ENCODE peak calls at places on chromosomes 11 and 22, in six cellular contexts. One of them, this sample, is unnamed.
A peak's percentile ranks its signal among the peaks of the same experiment; 100 is the strongest.

GRCh38 chr22:49009359-49010063 is 818.2 kb downstream of the BRD1 start:
- DNase-seq in left ventricle myocardium inferior: no peak
- DNase-seq in fibroblast of lung: no peak
- DNase-seq in tibial artery: peak; percentile 8
- DNase-seq in sigmoid colon: no peak
- DNase-seq in CD8-positive, alpha-beta T cell: no peak
- DNase-seq in this sample: peak; percentile 3

GRCh38 chr11:45182902-45183301 is 36.5 kb downstream of the PRDM11 start:
- DNase-seq in fibroblast of lung: no peak
- DNase-seq in tibial artery: no peak
- DNase-seq in sigmoid colon: peak; percentile 65
- DNase-seq in CD8-positive, alpha-beta T cell: peak; percentile 16
- DNase-seq in left ventricle myocardium inferior: no peak
- DNase-seq in this sample: peak; percentile 38

GRCh38 chr11:76329084-76329648 is 51.8 kb downstream of the THAP12 start:
- DNase-seq in sigmoid colon: no peak
- DNase-seq in CD8-positive, alpha-beta T cell: no peak
- DNase-seq in tibial artery: no peak
- DNase-seq in fibroblast of lung: peak; percentile 50
- DNase-seq in left ventricle myocardium inferior: no peak
- DNase-seq in this sample: no peak

GRCh38 chr22:39298194-39298987 is 21.0 kb downstream of the RPL3 start:
- DNase-seq in sigmoid colon: no peak
- DNase-seq in CD8-positive, alpha-beta T cell: no peak
- DNase-seq in tibial artery: no peak
- DNase-seq in left ventricle myocardium inferior: no peak
- DNase-seq in fibroblast of lung: no peak
- DNase-seq in this sample: no peak

GRCh38 chr22:28498044-28498443 is 181.6 kb downstream of the TTC28 start:
- DNase-seq in tibial artery: no peak
- DNase-seq in fibroblast of lung: no peak
- DNase-seq in CD8-positive, alpha-beta T cell: no peak
- DNase-seq in left ventricle myocardium inferior: no peak
- DNase-seq in sigmoid colon: no peak
- DNase-seq in this sample: no peak

GRCh38 chr22:31719850-31720471 is 30.0 kb downstream of the PRR14L start:
- DNase-seq in tibial artery: no peak
- DNase-seq in fibroblast of lung: no peak
- DNase-seq in sigmoid colon: no peak
- DNase-seq in left ventricle myocardium inferior: no peak
- DNase-seq in CD8-positive, alpha-beta T cell: no peak
- DNase-seq in this sample: no peak

GRCh38 chr11:115699733-115700132 is 195.5 kb upstream of the CADM1 start:
- DNase-seq in CD8-positive, alpha-beta T cell: no peak
- DNase-seq in tibial artery: peak; percentile 31
- DNase-seq in left ventricle myocardium inferior: no peak
- DNase-seq in sigmoid colon: peak; percentile 82
- DNase-seq in fibroblast of lung: peak; percentile 99
- DNase-seq in this sample: no peak

GRCh38 chr22:46110215-46110614 is 40.1 kb upstream of the PPARA start:
- DNase-seq in sigmoid colon: peak; percentile 82
- DNase-seq in tibial artery: no peak
- DNase-seq in fibroblast of lung: peak; percentile 62
- DNase-seq in left ventricle myocardium inferior: no peak
- DNase-seq in CD8-positive, alpha-beta T cell: no peak
- DNase-seq in this sample: no peak

GRCh38 chr11:7353100-7353499 is 101.4 kb downstream of the SYT9 start:
- DNase-seq in fibroblast of lung: no peak
- DNase-seq in sigmoid colon: no peak
- DNase-seq in left ventricle myocardium inferior: no peak
- DNase-seq in CD8-positive, alpha-beta T cell: no peak
- DNase-seq in tibial artery: no peak
- DNase-seq in this sample: peak; percentile 34

GRCh38 chr11:80293293-80293692 is 852.5 kb upstream of the TENM4 start:
- DNase-seq in CD8-positive, alpha-beta T cell: no peak
- DNase-seq in tibial artery: no peak
- DNase-seq in sigmoid colon: no peak
- DNase-seq in fibroblast of lung: no peak
- DNase-seq in left ventricle myocardium inferior: no peak
- DNase-seq in this sample: no peak

GRCh38 chr11:1151366-1152315 is 6.1 kb upstream of the MUC5AC start:
- DNase-seq in sigmoid colon: no peak
- DNase-seq in CD8-positive, alpha-beta T cell: peak; percentile 2
- DNase-seq in tibial artery: no peak
- DNase-seq in fibroblast of lung: no peak
- DNase-seq in left ventricle myocardium inferior: no peak
- DNase-seq in this sample: peak; percentile 10

GRCh38 chr11:100719362-100719761 is 32.3 kb downstream of the ARHGAP42 start:
- DNase-seq in CD8-positive, alpha-beta T cell: no peak
- DNase-seq in left ventricle myocardium inferior: no peak
- DNase-seq in fibroblast of lung: peak; percentile 54
- DNase-seq in tibial artery: no peak
- DNase-seq in sigmoid colon: no peak
- DNase-seq in this sample: peak; percentile 33

GRCh38 chr22:45208993-45209838 is 31.5 kb downstream of the KIAA0930 start:
- DNase-seq in sigmoid colon: peak; percentile 68
- DNase-seq in fibroblast of lung: peak; percentile 86
- DNase-seq in left ventricle myocardium inferior: no peak
- DNase-seq in CD8-positive, alpha-beta T cell: peak; percentile 39
- DNase-seq in tibial artery: peak; percentile 61
- DNase-seq in this sample: no peak

GRCh38 chr22:41687901-41688364 is 734 bp downstream of the SNU13 start:
- DNase-seq in tibial artery: peak; percentile 30
- DNase-seq in CD8-positive, alpha-beta T cell: peak; percentile 21
- DNase-seq in fibroblast of lung: peak; percentile 22
- DNase-seq in left ventricle myocardium inferior: no peak
- DNase-seq in sigmoid colon: no peak
- DNase-seq in this sample: peak; percentile 42

GRCh38 chr11:99568808-99569207 is 548.1 kb downstream of the CNTN5 start:
- DNase-seq in left ventricle myocardium inferior: no peak
- DNase-seq in fibroblast of lung: no peak
- DNase-seq in CD8-positive, alpha-beta T cell: no peak
- DNase-seq in sigmoid colon: no peak
- DNase-seq in tibial artery: no peak
- DNase-seq in this sample: no peak

GRCh38 chr11:44846852-44847251 is 103.8 kb downstream of the TP53I11 start:
- DNase-seq in sigmoid colon: no peak
- DNase-seq in tibial artery: no peak
- DNase-seq in CD8-positive, alpha-beta T cell: no peak
- DNase-seq in left ventricle myocardium inferior: no peak
- DNase-seq in fibroblast of lung: no peak
- DNase-seq in this sample: no peak

GRCh38 chr11:119694334-119694733 is 34.7 kb downstream of the NECTIN1 start:
- DNase-seq in tibial artery: no peak
- DNase-seq in fibroblast of lung: peak; percentile 43
- DNase-seq in CD8-positive, alpha-beta T cell: no peak
- DNase-seq in sigmoid colon: no peak
- DNase-seq in left ventricle myocardium inferior: no peak
- DNase-seq in this sample: no peak

GRCh38 chr11:73281796-73282660 is 9.9 kb downstream of the P2RY6 start:
- DNase-seq in sigmoid colon: no peak
- DNase-seq in left ventricle myocardium inferior: no peak
- DNase-seq in CD8-positive, alpha-beta T cell: no peak
- DNase-seq in fibroblast of lung: no peak
- DNase-seq in tibial artery: no peak
- DNase-seq in this sample: no peak

GRCh38 chr22:36236338-36237319 is 2.7 kb downstream of the APOL2 start:
- DNase-seq in sigmoid colon: no peak
- DNase-seq in CD8-positive, alpha-beta T cell: no peak
- DNase-seq in tibial artery: no peak
- DNase-seq in left ventricle myocardium inferior: no peak
- DNase-seq in fibroblast of lung: no peak
- DNase-seq in this sample: no peak

GRCh38 chr11:95152878-95153856 is 63.5 kb downstream of the ENDOD1 start:
- DNase-seq in sigmoid colon: no peak
- DNase-seq in CD8-positive, alpha-beta T cell: peak; percentile 20
- DNase-seq in tibial artery: no peak
- DNase-seq in fibroblast of lung: no peak
- DNase-seq in left ventricle myocardium inferior: no peak
- DNase-seq in this sample: no peak

GRCh38 chr11:134041791-134042696 is 26.8 kb upstream of the JAM3 start:
- DNase-seq in CD8-positive, alpha-beta T cell: no peak
- DNase-seq in tibial artery: no peak
- DNase-seq in sigmoid colon: no peak
- DNase-seq in fibroblast of lung: no peak
- DNase-seq in left ventricle myocardium inferior: no peak
- DNase-seq in this sample: no peak

GRCh38 chr11:134655189-134655937 is 243.3 kb upstream of the B3GAT1 start:
- DNase-seq in CD8-positive, alpha-beta T cell: no peak
- DNase-seq in tibial artery: no peak
- DNase-seq in sigmoid colon: peak; percentile 38
- DNase-seq in left ventricle myocardium inferior: no peak
- DNase-seq in fibroblast of lung: no peak
- DNase-seq in this sample: no peak

GRCh38 chr11:2383823-2384722 is 7.0 kb downstream of the CD81 start:
- DNase-seq in left ventricle myocardium inferior: no peak
- DNase-seq in sigmoid colon: no peak
- DNase-seq in CD8-positive, alpha-beta T cell: peak; percentile 50
- DNase-seq in fibroblast of lung: no peak
- DNase-seq in tibial artery: no peak
- DNase-seq in this sample: peak; percentile 56

GRCh38 chr11:86990520-86990919 is 35.3 kb upstream of the FZD4 start:
- DNase-seq in sigmoid colon: no peak
- DNase-seq in fibroblast of lung: peak; percentile 86
- DNase-seq in CD8-positive, alpha-beta T cell: no peak
- DNase-seq in left ventricle myocardium inferior: no peak
- DNase-seq in tibial artery: no peak
- DNase-seq in this sample: no peak

DNA sequence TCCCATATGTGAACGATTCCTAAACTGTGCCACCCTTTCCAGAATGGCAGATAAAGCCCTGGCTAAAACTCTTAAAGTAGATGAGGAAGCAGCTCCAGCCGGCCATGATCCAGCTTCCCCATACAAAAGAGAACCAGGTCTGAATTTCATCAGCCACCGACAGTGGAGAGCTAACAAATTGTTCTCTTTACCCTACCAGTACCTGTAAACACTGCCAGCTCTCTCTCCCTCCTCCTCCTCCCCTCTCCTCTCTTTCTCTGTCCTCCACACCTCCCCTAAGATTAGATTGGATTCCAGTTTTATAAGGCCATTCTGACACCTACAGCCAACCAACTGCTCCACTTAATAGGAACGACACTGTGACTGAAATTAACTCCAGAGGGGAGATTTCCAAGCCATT is 176.9 kb downstream of the DSCAML1 start:
- DNase-seq in fibroblast of lung: no peak
- DNase-seq in tibial artery: no peak
- DNase-seq in CD8-positive, alpha-beta T cell: no peak
- DNase-seq in sigmoid colon: peak; percentile 18
- DNase-seq in left ventricle myocardium inferior: no peak
- DNase-seq in this sample: no peak
- H3K27me3 ChIP-seq in fibroblast of lung: no peaks in the 10 kb centered on the region
- H3K27me3 ChIP-seq in tibial artery: no peaks in the 10 kb centered on the region
- H3K27me3 ChIP-seq in CD8-positive, alpha-beta T cell: no peaks in the 10 kb centered on the region
- H3K27me3 ChIP-seq in sigmoid colon: no peaks in the 10 kb centered on the region
- H3K27me3 ChIP-seq in left ventricle myocardium inferior: no peaks in the 10 kb centered on the region
- H3K27me3 ChIP-seq in this sample: no peaks in the 10 kb centered on the region

GRCh38 chr11:61027141-61027840 is 55.8 kb downstream of the CD6 start:
- DNase-seq in sigmoid colon: peak; percentile 47
- DNase-seq in fibroblast of lung: no peak
- DNase-seq in left ventricle myocardium inferior: no peak
- DNase-seq in CD8-positive, alpha-beta T cell: peak; percentile 48
- DNase-seq in tibial artery: no peak
- DNase-seq in this sample: no peak

GRCh38 chr11:61025819-61026120 is 54.3 kb downstream of the CD6 start:
- DNase-seq in left ventricle myocardium inferior: no peak
- DNase-seq in tibial artery: no peak
- DNase-seq in CD8-positive, alpha-beta T cell: no peak
- DNase-seq in sigmoid colon: no peak
- DNase-seq in fibroblast of lung: no peak
- DNase-seq in this sample: no peak

GRCh38 chr11:61023086-61024035 is 51.9 kb downstream of the CD6 start:
- DNase-seq in left ventricle myocardium inferior: no peak
- DNase-seq in tibial artery: no peak
- DNase-seq in fibroblast of lung: no peak
- DNase-seq in sigmoid colon: peak; percentile 45
- DNase-seq in CD8-positive, alpha-beta T cell: peak; percentile 68
- DNase-seq in this sample: no peak

GRCh38 chr11:61026121-61027031 is 54.9 kb downstream of the CD6 start:
- DNase-seq in sigmoid colon: peak; percentile 56
- DNase-seq in tibial artery: no peak
- DNase-seq in left ventricle myocardium inferior: no peak
- DNase-seq in CD8-positive, alpha-beta T cell: peak; percentile 55
- DNase-seq in fibroblast of lung: no peak
- DNase-seq in this sample: no peak

GRCh38 chr11:61024938-61025818 is 53.7 kb downstream of the CD6 start:
- DNase-seq in tibial artery: no peak
- DNase-seq in sigmoid colon: no peak
- DNase-seq in CD8-positive, alpha-beta T cell: no peak
- DNase-seq in fibroblast of lung: no peak
- DNase-seq in left ventricle myocardium inferior: no peak
- DNase-seq in this sample: no peak
- H3K27me3 ChIP-seq in tibial artery: no peaks in the 10 kb centered on the region
- H3K27me3 ChIP-seq in sigmoid colon: peaks cover 23% of the 10 kb centered on the region
- H3K27me3 ChIP-seq in CD8-positive, alpha-beta T cell: no peaks in the 10 kb centered on the region
- H3K27me3 ChIP-seq in fibroblast of lung: peaks cover 9% of the 10 kb centered on the region
- H3K27me3 ChIP-seq in left ventricle myocardium inferior: peaks cover 31% of the 10 kb centered on the region
- H3K27me3 ChIP-seq in this sample: no peaks in the 10 kb centered on the region

GRCh38 chr11:69618237-69618636 is 22.7 kb upstream of the CCND1 start:
- DNase-seq in tibial artery: no peak
- DNase-seq in CD8-positive, alpha-beta T cell: no peak
- DNase-seq in fibroblast of lung: no peak
- DNase-seq in left ventricle myocardium inferior: no peak
- DNase-seq in sigmoid colon: peak; percentile 7
- DNase-seq in this sample: no peak
- H3K27me3 ChIP-seq in tibial artery: no peaks in the 10 kb centered on the region
- H3K27me3 ChIP-seq in CD8-positive, alpha-beta T cell: no peaks in the 10 kb centered on the region
- H3K27me3 ChIP-seq in fibroblast of lung: no peaks in the 10 kb centered on the region
- H3K27me3 ChIP-seq in left ventricle myocardium inferior: no peaks in the 10 kb centered on the region
- H3K27me3 ChIP-seq in sigmoid colon: no peaks in the 10 kb centered on the region
- H3K27me3 ChIP-seq in this sample: no peaks in the 10 kb centered on the region

DNA sequence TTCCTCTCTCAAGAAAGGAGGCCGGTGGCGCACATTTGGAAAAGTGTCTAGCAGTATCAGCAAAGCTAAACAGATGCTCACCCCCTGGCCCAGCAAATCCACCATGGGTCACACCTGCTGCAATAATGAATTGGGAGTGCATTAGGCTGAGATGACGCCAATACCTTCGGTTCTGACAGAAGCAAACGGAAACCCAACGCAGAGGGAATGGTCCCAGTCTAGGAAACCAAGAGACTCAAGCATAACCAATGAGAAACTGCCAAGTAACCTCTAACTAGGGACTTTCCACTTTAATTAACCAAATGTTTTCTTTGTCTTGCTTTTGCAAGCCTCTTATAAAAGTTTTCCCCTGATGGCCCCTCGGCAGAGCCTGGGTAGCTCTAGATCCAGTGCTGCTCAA is 64.2 kb upstream of the SLC22A12 start:
- DNase-seq in sigmoid colon: no peak
- DNase-seq in left ventricle myocardium inferior: no peak
- DNase-seq in fibroblast of lung: no peak
- DNase-seq in tibial artery: no peak
- DNase-seq in CD8-positive, alpha-beta T cell: no peak
- DNase-seq in this sample: no peak
- H3K27me3 ChIP-seq in sigmoid colon: peaks cover 7% of the 10 kb centered on the region
- H3K27me3 ChIP-seq in left ventricle myocardium inferior: peaks cover 100% of the 10 kb centered on the region
- H3K27me3 ChIP-seq in fibroblast of lung: no peaks in the 10 kb centered on the region
- H3K27me3 ChIP-seq in tibial artery: no peaks in the 10 kb centered on the region
- H3K27me3 ChIP-seq in CD8-positive, alpha-beta T cell: no peaks in the 10 kb centered on the region
- H3K27me3 ChIP-seq in this sample: no peaks in the 10 kb centered on the region

GRCh38 chr11:19382131-19382611 is 141.4 kb upstream of the E2F8 start:
- DNase-seq in tibial artery: no peak
- DNase-seq in CD8-positive, alpha-beta T cell: no peak
- DNase-seq in left ventricle myocardium inferior: no peak
- DNase-seq in sigmoid colon: no peak
- DNase-seq in fibroblast of lung: no peak
- DNase-seq in this sample: peak; percentile 75
- H3K27me3 ChIP-seq in tibial artery: no peaks in the 10 kb centered on the region
- H3K27me3 ChIP-seq in CD8-positive, alpha-beta T cell: no peaks in the 10 kb centered on the region
- H3K27me3 ChIP-seq in left ventricle myocardium inferior: no peaks in the 10 kb centered on the region
- H3K27me3 ChIP-seq in sigmoid colon: no peaks in the 10 kb centered on the region
- H3K27me3 ChIP-seq in fibroblast of lung: no peaks in the 10 kb centered on the region
- H3K27me3 ChIP-seq in this sample: no peaks in the 10 kb centered on the region